ENCODE peak calls at places on chromosomes 12 and 14, in eight cellular contexts. B is neural progenitor cell, R is naive B cell, G is fibroblast of lung, C is GM19239, T is nephron progenitor cell, K is fibroblast of gingiva, A is NCI-H1092 treated with DMSO at 0.1 percent for 48 hours. J is an unnamed sample.

GRCh38 chr14:31880935-31881334 is 196.2 kb upstream of the ARHGAP5 start:
- DNase-seq in R (no peak), G (peak; percentile 97), T (no peak), K (peak; percentile 61), B (no peak), C (no peak), A (no peak), J (no peak)

GRCh38 chr12:1878695-1879094 is 39.8 kb downstream of the CACNA2D4 start:
- DNase-seq in K (no peak), T (no peak), R (no peak), A (no peak), G (no peak), C (no peak), B (no peak), J (no peak)

GRCh38 chr12:71947645-71948105 is 9.0 kb downstream of the TPH2 start:
- DNase-seq in B (peak; percentile 89), G (peak; percentile 61), R (no peak), K (peak; percentile 47), C (no peak), A (peak; percentile 94), T (peak; percentile 5), J (no peak)

GRCh38 chr14:101112351-101113107 is 209.0 kb upstream of the RTL1 start:
- DNase-seq in G (no peak), T (no peak), A (no peak), R (no peak), K (no peak), C (no peak), B (no peak), J (no peak)

GRCh38 chr14:57346741-57347140 is 43.6 kb upstream of the NAA30 start:
- DNase-seq in T (no peak), K (no peak), B (no peak), C (no peak), G (no peak), A (peak; percentile 56), R (no peak), J (no peak)

GRCh38 chr12:32448581-32448980 is 49.2 kb downstream of the FGD4 start:
- DNase-seq in G (peak; percentile 60), T (no peak), A (no peak), R (no peak), K (no peak), C (no peak), B (no peak), J (peak; percentile 17)

GRCh38 chr12:52434760-52435530 is 774 bp upstream of the KRT75 start:
- DNase-seq in B (no peak), C (no peak), K (no peak), T (no peak), A (no peak), G (peak; percentile 74), R (no peak), J (no peak)

GRCh38 chr12:14244876-14245669 is 120.4 kb upstream of the ATF7IP start:
- DNase-seq in K (no peak), C (no peak), A (no peak), G (no peak), T (no peak), B (no peak), R (no peak), J (no peak)

GRCh38 chr14:100733152-100733850 is 6.6 kb downstream of the DLK1 start:
- DNase-seq in G (no peak), C (no peak), T (no peak), R (no peak), A (no peak), K (no peak), B (no peak), J (no peak)

GRCh38 chr14:28772613-28773012 is 6.0 kb downstream of the FOXG1 start:
- DNase-seq in T (no peak), A (no peak), G (peak; percentile 25), B (peak; percentile 16), C (no peak), K (no peak), R (no peak), J (no peak)

GRCh38 chr14:94593749-94594431 is 12.7 kb downstream of the SERPINA5 start:
- DNase-seq in R (no peak), B (no peak), T (no peak), C (no peak), G (no peak), K (no peak), A (no peak), J (no peak)

GRCh38 chr12:1205512-1206060 is 214.6 kb downstream of the ERC1 start:
- DNase-seq in T (no peak), C (no peak), A (no peak), G (peak; percentile 57), K (no peak), B (no peak), R (no peak), J (no peak)

GRCh38 chr12:120972870-120973543 is 5.3 kb upstream of the HNF1A start:
- DNase-seq in K (no peak), A (no peak), G (peak; percentile 22), B (peak; percentile 76), R (no peak), C (no peak), T (no peak), J (no peak)

GRCh38 chr12:104143002-104143401 is 5.0 kb upstream of the NFYB start:
- DNase-seq in C (no peak), R (no peak), G (no peak), B (no peak), K (no peak), T (no peak), A (no peak), J (no peak)

GRCh38 chr12:70052931-70053497 is 190.2 kb upstream of the CNOT2 start:
- DNase-seq in G (peak; percentile 77), T (no peak), K (peak; percentile 56), B (no peak), C (no peak), R (no peak), A (no peak), J (no peak)

GRCh38 chr12:62720661-62721330 is 214.2 kb downstream of the PPM1H start:
- DNase-seq in R (no peak), A (peak; percentile 55), B (no peak), T (no peak), C (no peak), G (peak; percentile 77), K (peak; percentile 67), J (no peak)

GRCh38 chr12:5688226-5688625 is 256.3 kb downstream of the NTF3 start:
- DNase-seq in C (no peak), A (no peak), K (no peak), R (no peak), T (no peak), G (no peak), B (peak; percentile 54), J (no peak)

GRCh38 chr12:14366211-14366762 is 805 bp downstream of the ATF7IP start:
- DNase-seq in A (peak; percentile 75), G (peak; percentile 36), K (no peak), C (no peak), T (no peak), B (no peak), R (no peak), J (no peak)

GRCh38 chr14:100522616-100523021 is 64.6 kb downstream of the BEGAIN start:
- DNase-seq in T (peak; percentile 7), G (no peak), A (no peak), K (peak; percentile 1), B (peak; percentile 62), R (no peak), C (no peak), J (no peak)

GRCh38 chr14:76514599-76514998 is 138.7 kb downstream of the ESRRB start:
- DNase-seq in C (no peak), G (peak; percentile 1), A (peak; percentile 10), T (no peak), R (no peak), B (no peak), K (no peak), J (peak; percentile 54)

GRCh38 chr12:18907793-18908580 is 170.1 kb downstream of the CAPZA3 start:
- DNase-seq in C (no peak), K (no peak), A (no peak), G (no peak), T (no peak), B (no peak), R (no peak), J (no peak)

GRCh38 chr14:99728981-99729451 is 44.9 kb downstream of the CYP46A1 start:
- DNase-seq in A (no peak), G (no peak), T (no peak), C (no peak), K (no peak), B (peak; percentile 1), R (no peak), J (no peak)